ENCODE peak calls at places on chromosome 14, in six cellular contexts. B, U, I, W, P and N are unnamed samples.

GRCh38 chr14:51547260-51547659 is 104.5 kb upstream of the FRMD6 start:
- DNase-seq in B (no peak), U (no peak), I (peak), W (peak), P (no peak), N (no peak)

GRCh38 chr14:104419865-104420458 is 159.6 kb upstream of the C14orf180 start:
- DNase-seq in B (peak), U (no peak), I (no peak), W (no peak), P (no peak), N (no peak)

GRCh38 chr14:51490205-51490604 is 161.5 kb upstream of the FRMD6 start:
- DNase-seq in B (no peak), U (no peak), I (no peak), W (no peak), P (no peak), N (no peak)

GRCh38 chr14:104442107-104442551 is 137.4 kb upstream of the C14orf180 start:
- DNase-seq in B (no peak), U (no peak), I (no peak), W (no peak), P (no peak), N (no peak)

GRCh38 chr14:58299665-58300202 is 1.4 kb downstream of the ARID4A start:
- DNase-seq in B (peak), U (no peak), I (no peak), W (peak), P (peak), N (no peak)

GRCh38 chr14:95328876-95329503 is 9.3 kb upstream of the CLMN start:
- DNase-seq in B (no peak), U (no peak), I (no peak), W (no peak), P (no peak), N (no peak)

GRCh38 chr14:65565948-65566347 is 153.4 kb downstream of the FUT8 start:
- DNase-seq in B (no peak), U (no peak), I (no peak), W (no peak), P (no peak), N (no peak)

GRCh38 chr14:103607039-103607668 is 21.9 kb upstream of the KLC1 start:
- DNase-seq in B (peak), U (no peak), I (peak), W (peak), P (no peak), N (peak)

GRCh38 chr14:23056257-23056955 is 914 bp downstream of the CDH24 start:
- DNase-seq in B (peak), U (peak), I (peak), W (peak), P (peak), N (no peak)

GRCh38 chr14:59997496-59997895 is 77.6 kb downstream of the LRRC9 start:
- DNase-seq in B (no peak), U (no peak), I (no peak), W (no peak), P (no peak), N (no peak)

GRCh38 chr14:70871863-70872677 is 35.2 kb upstream of the PCNX1 start:
- DNase-seq in B (peak), U (no peak), I (no peak), W (no peak), P (peak), N (no peak)

GRCh38 chr14:106039400-106039799 is 513.0 kb downstream of the TMEM121 start:
- DNase-seq in B (peak), U (peak), I (peak), W (no peak), P (peak), N (no peak)

GRCh38 chr14:74038015-74038859 is 19.1 kb downstream of the BBOF1 start:
- DNase-seq in B (peak), U (no peak), I (peak), W (peak), P (peak), N (no peak)

GRCh38 chr14:25050494-25051170 is 685 bp upstream of the STXBP6 start:
- DNase-seq in B (no peak), U (no peak), I (peak), W (peak), P (no peak), N (no peak)

GRCh38 chr14:69161590-69161989 is 8.7 kb upstream of the DCAF5 start:
- DNase-seq in B (no peak), U (no peak), I (no peak), W (no peak), P (no peak), N (no peak)

GRCh38 chr14:82889701-82890100 is 1356.0 kb upstream of the SEL1L start:
- DNase-seq in B (no peak), U (no peak), I (no peak), W (no peak), P (no peak), N (no peak)

GRCh38 chr14:100398044-100398443 is 74.9 kb downstream of the SLC25A47 start:
- DNase-seq in B (no peak), U (no peak), I (no peak), W (no peak), P (no peak), N (no peak)

GRCh38 chr14:85421166-85421877 is 108.6 kb upstream of the FLRT2 start:
- DNase-seq in B (no peak), U (no peak), I (peak), W (no peak), P (no peak), N (no peak)

GRCh38 chr14:77707355-77707723 is 484 bp downstream of the ALKBH1 start:
- DNase-seq in B (peak), U (peak), I (peak), W (peak), P (peak), N (peak)

GRCh38 chr14:76421662-76422061 is 45.7 kb downstream of the ESRRB start:
- DNase-seq in B (no peak), U (no peak), I (no peak), W (no peak), P (no peak), N (no peak)

GRCh38 chr14:97544581-97544980 is 747.4 kb downstream of the VRK1 start:
- DNase-seq in B (peak), U (no peak), I (no peak), W (no peak), P (no peak), N (no peak)

GRCh38 chr14:23366163-23366921 is 1.4 kb upstream of the EFS start:
- DNase-seq in B (no peak), U (no peak), I (no peak), W (no peak), P (no peak), N (peak)

GRCh38 chr14:97713023-97713422 is 915.8 kb downstream of the VRK1 start:
- DNase-seq in B (no peak), U (no peak), I (peak), W (no peak), P (no peak), N (no peak)

GRCh38 chr14:103862393-103862782 is 15.0 kb upstream of the PPP1R13B start:
- DNase-seq in B (peak), U (no peak), I (no peak), W (no peak), P (no peak), N (no peak)

GRCh38 chr14:102362084-102362483 is 606 bp downstream of the CINP start:
- DNase-seq in B (peak), U (peak), I (peak), W (no peak), P (peak), N (no peak)

GRCh38 chr14:101478096-101478495 is 83.2 kb upstream of the DIO3 start:
- DNase-seq in B (no peak), U (no peak), I (no peak), W (no peak), P (no peak), N (no peak)

GRCh38 chr14:104746951-104747481 is 5.9 kb upstream of the SIVA1 start:
- DNase-seq in B (no peak), U (no peak), I (no peak), W (no peak), P (no peak), N (no peak)

GRCh38 chr14:89000007-89000942 is 175.8 kb downstream of the TTC8 start:
- DNase-seq in B (peak), U (no peak), I (peak), W (peak), P (no peak), N (no peak)

GRCh38 chr14:69559581-69560011 is 15.1 kb downstream of the CCDC177 start:
- DNase-seq in B (no peak), U (no peak), I (no peak), W (no peak), P (peak), N (peak)

GRCh38 chr14:37384870-37385596 is 187.3 kb downstream of the MIPOL1 start:
- DNase-seq in B (no peak), U (no peak), I (no peak), W (no peak), P (no peak), N (no peak)

GRCh38 chr14:50318031-50318626 is 6.0 kb downstream of the DMAC2L start:
- DNase-seq in B (peak), U (no peak), I (peak), W (peak), P (peak), N (no peak)

GRCh38 chr14:33685698-33686097 is 265.2 kb downstream of the EGLN3 start:
- DNase-seq in B (no peak), U (no peak), I (no peak), W (no peak), P (no peak), N (no peak)